ENCODE peak calls at places on chromosomes 13 and 19, in seven cellular contexts. Z, R, F, E, W, J and C are unnamed samples.

GRCh38 chr19:12956446-12957388 is at the start of gene GADD45GIP1:
- DNase-seq in Z (peak; percentile 66), R (peak; percentile 80), F (peak; percentile 76), E (peak; percentile 87), W (peak; percentile 77), J (no peak), C (peak; percentile 86)

GRCh38 chr13:31909889-31910551 is 121.6 kb upstream of the FRY start:
- DNase-seq in Z (peak; percentile 32), R (peak; percentile 51), F (peak; percentile 55), E (peak; percentile 82), W (peak; percentile 87), J (peak; percentile 59), C (peak; percentile 65)

GRCh38 chr13:108269601-108270328 is at the start of gene TNFSF13B:
- DNase-seq in Z (no peak), R (peak; percentile 26), F (peak; percentile 30), E (peak; percentile 71), W (peak; percentile 39), J (no peak), C (peak; percentile 40)

GRCh38 chr13:42152495-42152894 is 104.0 kb downstream of the DGKH start:
- DNase-seq in Z (no peak), R (no peak), F (no peak), E (no peak), W (no peak), J (no peak), C (no peak)

GRCh38 chr13:98752111-98752941 is at the start of gene SLC15A1:
- DNase-seq in Z (no peak), R (no peak), F (peak; percentile 49), E (peak; percentile 66), W (no peak), J (no peak), C (peak; percentile 35)

GRCh38 chr19:1882089-1882785 is 3.1 kb downstream of the ABHD17A start:
- DNase-seq in Z (peak; percentile 61), R (peak; percentile 80), F (no peak), E (no peak), W (peak; percentile 65), J (no peak), C (no peak)

GRCh38 chr13:24050796-24051715 is 109.5 kb upstream of the SPATA13 start:
- DNase-seq in Z (no peak), R (no peak), F (no peak), E (no peak), W (no peak), J (peak; percentile 43), C (peak; percentile 57)

GRCh38 chr13:111899714-111900389 is 167.1 kb upstream of the SOX1 start:
- DNase-seq in Z (no peak), R (no peak), F (no peak), E (no peak), W (no peak), J (no peak), C (no peak)

GRCh38 chr13:102020611-102021216 is 381.1 kb downstream of the FGF14 start:
- DNase-seq in Z (no peak), R (no peak), F (no peak), E (no peak), W (no peak), J (peak; percentile 45), C (peak; percentile 95)

GRCh38 chr13:104098421-104098820 is 1032.2 kb upstream of the SLC10A2 start:
- DNase-seq in Z (no peak), R (no peak), F (no peak), E (no peak), W (no peak), J (peak; percentile 28), C (peak; percentile 81)

GRCh38 chr13:45501175-45501526 is 36.4 kb downstream of the COG3 start:
- DNase-seq in Z (no peak), R (no peak), F (no peak), E (no peak), W (no peak), J (no peak), C (no peak)

GRCh38 chr13:105774739-105775460 is 760.6 kb downstream of the EFNB2 start:
- DNase-seq in Z (no peak), R (no peak), F (no peak), E (peak; percentile 12), W (no peak), J (peak; percentile 57), C (peak; percentile 98)

GRCh38 chr13:79901336-79901735 is 420.4 kb downstream of the NDFIP2 start:
- DNase-seq in Z (no peak), R (no peak), F (no peak), E (peak; percentile 29), W (peak; percentile 59), J (no peak), C (no peak)

GRCh38 chr19:556611-557382 is 12.9 kb downstream of the GZMM start:
- DNase-seq in Z (no peak), R (no peak), F (no peak), E (no peak), W (no peak), J (no peak), C (no peak)

GRCh38 chr13:19587635-19588300 is 26.4 kb upstream of the TPTE2 start:
- DNase-seq in Z (no peak), R (no peak), F (no peak), E (peak; percentile 62), W (peak; percentile 61), J (peak; percentile 36), C (peak; percentile 64)

GRCh38 chr19:4533835-4534424 is 1.1 kb downstream of the PLIN5 start:
- DNase-seq in Z (no peak), R (no peak), F (no peak), E (no peak), W (no peak), J (no peak), C (no peak)

GRCh38 chr13:29474991-29475390 is 120.5 kb downstream of the SLC7A1 start:
- DNase-seq in Z (no peak), R (no peak), F (no peak), E (no peak), W (no peak), J (peak; percentile 18), C (no peak)

GRCh38 chr13:110714798-110715394 is 1.4 kb downstream of the ING1 start:
- DNase-seq in Z (peak; percentile 34), R (peak; percentile 50), F (peak; percentile 63), E (peak; percentile 64), W (peak; percentile 73), J (peak; percentile 22), C (peak; percentile 57)

GRCh38 chr19:3543150-3544053 is 4.4 kb downstream of the TEKTIP1 start:
- DNase-seq in Z (no peak), R (no peak), F (no peak), E (no peak), W (peak; percentile 73), J (no peak), C (no peak)

GRCh38 chr13:76879211-76879875 is 6.9 kb downstream of the KCTD12 start:
- DNase-seq in Z (peak; percentile 35), R (peak; percentile 55), F (no peak), E (no peak), W (peak; percentile 74), J (peak; percentile 81), C (peak; percentile 61)

GRCh38 chr13:112753868-112754267 is 64.0 kb downstream of the ATP11A start:
- DNase-seq in Z (no peak), R (no peak), F (no peak), E (no peak), W (no peak), J (no peak), C (no peak)